ENCODE peak calls at places on chromosome 12, in eight cellular contexts. One of them, this sample, is unnamed.

GRCh38 chr12:106022568-106023012 is 116.2 kb downstream of the NUAK1 start:
- DNase-seq in esophagus muscularis mucosa: peak; percentile 75
- DNase-seq in body of pancreas: no peak
- DNase-seq in heart left ventricle: no peak
- DNase-seq in tibial nerve: no peak
- DNase-seq in ovary: no peak
- DNase-seq in transverse colon: no peak
- DNase-seq in adrenal gland: no peak
- DNase-seq in this sample: no peak

GRCh38 chr12:54001283-54002187 is 1.6 kb downstream of the HOXC9 start:
- DNase-seq in esophagus muscularis mucosa: no peak
- DNase-seq in body of pancreas: no peak
- DNase-seq in heart left ventricle: no peak
- DNase-seq in tibial nerve: no peak
- DNase-seq in ovary: no peak
- DNase-seq in transverse colon: no peak
- DNase-seq in adrenal gland: no peak
- DNase-seq in this sample: no peak

GRCh38 chr12:104958946-104959841 is 1.1 kb upstream of the SLC41A2 start:
- DNase-seq in esophagus muscularis mucosa: no peak
- DNase-seq in body of pancreas: peak; percentile 40
- DNase-seq in heart left ventricle: no peak
- DNase-seq in tibial nerve: no peak
- DNase-seq in ovary: no peak
- DNase-seq in transverse colon: no peak
- DNase-seq in adrenal gland: peak; percentile 64
- DNase-seq in this sample: no peak

GRCh38 chr12:53113307-53113706 is 10.0 kb downstream of the SOAT2 start:
- DNase-seq in esophagus muscularis mucosa: no peak
- DNase-seq in body of pancreas: no peak
- DNase-seq in heart left ventricle: no peak
- DNase-seq in tibial nerve: no peak
- DNase-seq in ovary: no peak
- DNase-seq in transverse colon: no peak
- DNase-seq in adrenal gland: no peak
- DNase-seq in this sample: no peak

GRCh38 chr12:75635606-75636444 is 124.4 kb upstream of the KRR1 start:
- DNase-seq in esophagus muscularis mucosa: no peak
- DNase-seq in body of pancreas: no peak
- DNase-seq in heart left ventricle: no peak
- DNase-seq in tibial nerve: no peak
- DNase-seq in ovary: no peak
- DNase-seq in transverse colon: no peak
- DNase-seq in adrenal gland: peak; percentile 29
- DNase-seq in this sample: no peak

GRCh38 chr12:111597731-111598636 is 1.1 kb downstream of the ATXN2 start:
- DNase-seq in esophagus muscularis mucosa: no peak
- DNase-seq in body of pancreas: peak; percentile 62
- DNase-seq in heart left ventricle: peak; percentile 63
- DNase-seq in tibial nerve: peak; percentile 19
- DNase-seq in ovary: peak; percentile 64
- DNase-seq in transverse colon: peak; percentile 58
- DNase-seq in adrenal gland: peak; percentile 47
- DNase-seq in this sample: no peak

GRCh38 chr12:7059780-7060179 is 738 bp upstream of the C1S start:
- DNase-seq in esophagus muscularis mucosa: no peak
- DNase-seq in body of pancreas: no peak
- DNase-seq in heart left ventricle: no peak
- DNase-seq in tibial nerve: no peak
- DNase-seq in ovary: no peak
- DNase-seq in transverse colon: no peak
- DNase-seq in adrenal gland: no peak
- DNase-seq in this sample: no peak

GRCh38 chr12:125403145-125403789 is 338.0 kb downstream of the AACS start:
- DNase-seq in esophagus muscularis mucosa: no peak
- DNase-seq in body of pancreas: no peak
- DNase-seq in heart left ventricle: no peak
- DNase-seq in tibial nerve: no peak
- DNase-seq in ovary: no peak
- DNase-seq in transverse colon: no peak
- DNase-seq in adrenal gland: peak; percentile 26
- DNase-seq in this sample: no peak

GRCh38 chr12:68870443-68870842 is 62.5 kb downstream of the MDM2 start:
- DNase-seq in esophagus muscularis mucosa: no peak
- DNase-seq in body of pancreas: no peak
- DNase-seq in heart left ventricle: no peak
- DNase-seq in tibial nerve: no peak
- DNase-seq in ovary: no peak
- DNase-seq in transverse colon: no peak
- DNase-seq in adrenal gland: no peak
- DNase-seq in this sample: no peak

GRCh38 chr12:68871396-68871795 is 61.6 kb downstream of the CPM start:
- DNase-seq in esophagus muscularis mucosa: no peak
- DNase-seq in body of pancreas: no peak
- DNase-seq in heart left ventricle: no peak
- DNase-seq in tibial nerve: no peak
- DNase-seq in ovary: no peak
- DNase-seq in transverse colon: no peak
- DNase-seq in adrenal gland: no peak
- DNase-seq in this sample: no peak

GRCh38 chr12:68873316-68873715 is 59.7 kb downstream of the CPM start:
- DNase-seq in esophagus muscularis mucosa: no peak
- DNase-seq in body of pancreas: no peak
- DNase-seq in heart left ventricle: no peak
- DNase-seq in tibial nerve: no peak
- DNase-seq in ovary: no peak
- DNase-seq in transverse colon: no peak
- DNase-seq in adrenal gland: no peak
- DNase-seq in this sample: no peak

GRCh38 chr12:68870011-68870410 is 62.0 kb downstream of the MDM2 start:
- DNase-seq in esophagus muscularis mucosa: no peak
- DNase-seq in body of pancreas: no peak
- DNase-seq in heart left ventricle: no peak
- DNase-seq in tibial nerve: no peak
- DNase-seq in ovary: no peak
- DNase-seq in transverse colon: no peak
- DNase-seq in adrenal gland: no peak
- DNase-seq in this sample: no peak

GRCh38 chr12:68871899-68872298 is 61.1 kb downstream of the CPM start:
- DNase-seq in esophagus muscularis mucosa: no peak
- DNase-seq in body of pancreas: no peak
- DNase-seq in heart left ventricle: no peak
- DNase-seq in tibial nerve: no peak
- DNase-seq in ovary: no peak
- DNase-seq in transverse colon: no peak
- DNase-seq in adrenal gland: no peak
- DNase-seq in this sample: no peak
- TF ChIP-seq CTCF in esophagus muscularis mucosa: no peak
- TF ChIP-seq CTCF in body of pancreas: no peak
- TF ChIP-seq CTCF in heart left ventricle: peak; percentile 9
- TF ChIP-seq CTCF in tibial nerve: no peak
- TF ChIP-seq CTCF in ovary: no peak
- TF ChIP-seq CTCF in transverse colon: peak; percentile 5
- TF ChIP-seq CTCF in adrenal gland: no peak
- TF ChIP-seq CTCF in this sample: peak; percentile 36

GRCh38 chr12:46386877-46387629 is 14.5 kb upstream of the SLC38A2 start:
- DNase-seq in esophagus muscularis mucosa: no peak
- DNase-seq in body of pancreas: no peak
- DNase-seq in heart left ventricle: peak; percentile 61
- DNase-seq in tibial nerve: no peak
- DNase-seq in ovary: no peak
- DNase-seq in transverse colon: peak; percentile 43
- DNase-seq in adrenal gland: no peak
- DNase-seq in this sample: no peak

GRCh38 chr12:46384451-46385301 is 12.1 kb upstream of the SLC38A2 start:
- DNase-seq in esophagus muscularis mucosa: no peak
- DNase-seq in body of pancreas: no peak
- DNase-seq in heart left ventricle: no peak
- DNase-seq in tibial nerve: no peak
- DNase-seq in ovary: no peak
- DNase-seq in transverse colon: no peak
- DNase-seq in adrenal gland: no peak
- DNase-seq in this sample: no peak

GRCh38 chr12:46383654-46384450 is 11.3 kb upstream of the SLC38A2 start:
- DNase-seq in esophagus muscularis mucosa: peak; percentile 97
- DNase-seq in body of pancreas: peak; percentile 94
- DNase-seq in heart left ventricle: peak; percentile 94
- DNase-seq in tibial nerve: peak; percentile 86
- DNase-seq in ovary: peak; percentile 96
- DNase-seq in transverse colon: peak; percentile 93
- DNase-seq in adrenal gland: peak; percentile 95
- DNase-seq in this sample: peak; percentile 45

GRCh38 chr12:46386360-46386867 is 13.8 kb upstream of the SLC38A2 start:
- DNase-seq in esophagus muscularis mucosa: no peak
- DNase-seq in body of pancreas: no peak
- DNase-seq in heart left ventricle: no peak
- DNase-seq in tibial nerve: no peak
- DNase-seq in ovary: no peak
- DNase-seq in transverse colon: no peak
- DNase-seq in adrenal gland: no peak
- DNase-seq in this sample: no peak

DNA sequence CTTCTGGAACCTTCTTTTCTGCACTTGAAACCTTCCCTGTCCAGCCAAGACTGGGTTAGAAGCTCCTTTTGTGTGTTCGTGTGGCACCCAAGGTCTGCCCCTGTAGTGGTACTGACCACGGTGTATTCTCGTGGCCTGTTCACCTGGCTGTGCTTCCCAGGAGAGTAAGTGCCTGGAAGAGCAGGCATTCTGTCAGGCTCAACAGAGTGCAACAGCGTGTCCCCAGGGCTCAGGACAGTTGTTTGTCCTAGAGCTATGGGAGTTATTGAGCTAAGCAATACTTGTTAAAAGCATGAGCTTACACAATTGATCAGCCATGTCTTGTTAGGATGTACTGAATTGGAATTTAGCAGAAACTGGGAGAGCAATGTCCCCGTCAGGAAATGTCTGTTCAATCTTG is 12.9 kb upstream of the SLC38A2 start:
- DNase-seq in esophagus muscularis mucosa: no peak
- DNase-seq in body of pancreas: no peak
- DNase-seq in heart left ventricle: no peak
- DNase-seq in tibial nerve: no peak
- DNase-seq in ovary: no peak
- DNase-seq in transverse colon: no peak
- DNase-seq in adrenal gland: no peak
- DNase-seq in this sample: no peak
- H3K4me1 ChIP-seq in esophagus muscularis mucosa: peaks cover 51% of the 10 kb centered on the region
- H3K4me1 ChIP-seq in body of pancreas: peaks cover 38% of the 10 kb centered on the region
- H3K4me1 ChIP-seq in heart left ventricle: peaks cover 70% of the 10 kb centered on the region
- H3K4me1 ChIP-seq in tibial nerve: peaks cover 40% of the 10 kb centered on the region
- H3K4me1 ChIP-seq in ovary: peaks cover 17% of the 10 kb centered on the region
- H3K4me1 ChIP-seq in transverse colon: peaks cover 72% of the 10 kb centered on the region
- H3K4me1 ChIP-seq in adrenal gland: peaks cover 33% of the 10 kb centered on the region
- H3K4me1 ChIP-seq in this sample: peaks cover 45% of the 10 kb centered on the region

GRCh38 chr12:14769462-14769836 is 33.8 kb downstream of the WBP11 start:
- DNase-seq in esophagus muscularis mucosa: no peak
- DNase-seq in body of pancreas: peak; percentile 68
- DNase-seq in heart left ventricle: peak; percentile 30
- DNase-seq in tibial nerve: peak; percentile 12
- DNase-seq in ovary: peak; percentile 60
- DNase-seq in transverse colon: peak; percentile 51
- DNase-seq in adrenal gland: peak; percentile 60
- DNase-seq in this sample: no peak

GRCh38 chr12:14767617-14768016 is 35.7 kb downstream of the WBP11 start:
- DNase-seq in esophagus muscularis mucosa: no peak
- DNase-seq in body of pancreas: no peak
- DNase-seq in heart left ventricle: no peak
- DNase-seq in tibial nerve: no peak
- DNase-seq in ovary: no peak
- DNase-seq in transverse colon: no peak
- DNase-seq in adrenal gland: no peak
- DNase-seq in this sample: no peak

GRCh38 chr12:14770495-14771313 is 32.6 kb downstream of the WBP11 start:
- DNase-seq in esophagus muscularis mucosa: peak; percentile 99
- DNase-seq in body of pancreas: peak; percentile 98
- DNase-seq in heart left ventricle: peak; percentile 95
- DNase-seq in tibial nerve: peak; percentile 100
- DNase-seq in ovary: peak; percentile 98
- DNase-seq in transverse colon: peak; percentile 97
- DNase-seq in adrenal gland: peak; percentile 98
- DNase-seq in this sample: peak; percentile 64

GRCh38 chr12:14769837-14770494 is 33.3 kb downstream of the WBP11 start:
- DNase-seq in esophagus muscularis mucosa: peak; percentile 95
- DNase-seq in body of pancreas: peak; percentile 92
- DNase-seq in heart left ventricle: peak; percentile 79
- DNase-seq in tibial nerve: peak; percentile 72
- DNase-seq in ovary: peak; percentile 78
- DNase-seq in transverse colon: peak; percentile 91
- DNase-seq in adrenal gland: peak; percentile 89
- DNase-seq in this sample: peak; percentile 67

DNA sequence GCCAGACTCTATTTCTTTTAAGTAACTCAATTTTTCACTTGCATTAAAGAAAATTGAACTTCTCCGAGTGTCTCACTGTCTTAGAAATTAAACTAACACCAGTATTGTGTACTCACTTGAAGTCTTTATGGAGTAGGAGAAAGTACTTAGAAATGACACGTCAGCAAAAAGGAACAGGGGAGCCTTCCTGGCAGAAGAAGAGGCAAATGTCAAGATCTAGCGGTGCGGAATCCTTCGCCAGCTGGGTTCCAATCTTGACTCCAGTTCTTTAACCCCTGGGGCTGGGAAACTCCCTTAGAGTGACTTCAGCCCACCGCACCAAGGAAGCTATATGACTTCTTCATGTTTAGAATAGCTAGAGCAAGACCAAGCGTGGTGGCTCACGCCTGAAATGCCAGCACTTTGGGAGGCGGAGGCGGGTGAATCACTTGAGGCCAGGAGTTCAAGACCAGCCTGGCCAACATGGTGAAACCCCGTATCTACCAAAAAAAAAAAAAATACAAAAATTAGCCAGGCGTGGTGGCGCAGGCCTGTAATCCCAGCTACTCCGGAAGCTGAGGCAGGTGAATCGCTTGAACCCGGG is 34.4 kb downstream of the WBP11 start:
- DNase-seq in esophagus muscularis mucosa: no peak
- DNase-seq in body of pancreas: peak; percentile 64
- DNase-seq in heart left ventricle: no peak
- DNase-seq in tibial nerve: peak; percentile 7
- DNase-seq in ovary: peak; percentile 23
- DNase-seq in transverse colon: peak; percentile 29
- DNase-seq in adrenal gland: peak; percentile 42
- DNase-seq in this sample: no peak
- TF ChIP-seq POLR2A in esophagus muscularis mucosa: no peak
- TF ChIP-seq POLR2A in body of pancreas: no peak
- TF ChIP-seq POLR2A in heart left ventricle: no peak
- TF ChIP-seq POLR2A in tibial nerve: no peak
- TF ChIP-seq POLR2A in ovary: no peak
- TF ChIP-seq POLR2A in transverse colon: no peak
- TF ChIP-seq POLR2A in adrenal gland: no peak
- TF ChIP-seq POLR2A in this sample: no peak

DNA sequence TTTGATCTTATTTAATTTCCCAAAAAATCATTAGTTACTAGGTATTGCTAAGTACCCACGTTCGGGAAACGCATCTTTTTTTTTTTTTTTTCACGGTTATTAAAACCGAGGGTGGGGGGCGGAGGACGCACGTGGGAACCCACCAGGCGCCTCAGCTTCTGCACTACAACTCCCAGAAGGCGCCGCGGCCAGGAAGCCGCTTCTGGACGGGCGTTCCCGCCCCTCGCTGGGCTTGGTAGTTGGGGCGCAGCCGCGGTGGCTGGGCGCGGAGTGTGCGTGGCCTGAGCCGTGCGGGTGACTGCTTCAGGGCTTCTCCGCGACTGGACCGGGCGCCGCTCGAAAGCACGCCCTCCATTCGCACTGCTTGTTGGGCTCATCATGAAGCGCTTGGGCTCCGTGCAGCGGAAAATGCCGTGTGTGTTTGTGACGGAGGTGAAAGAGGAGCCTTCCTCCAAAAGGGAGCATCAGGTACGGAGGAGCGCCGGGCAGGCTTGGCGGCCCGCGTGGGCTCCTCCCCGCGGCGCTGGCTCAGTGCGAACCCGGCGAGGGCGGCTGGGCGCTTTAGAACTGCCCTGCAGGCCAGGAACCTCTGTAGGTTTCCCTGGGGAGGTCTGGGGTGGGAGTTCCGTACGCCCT is 6.2 kb upstream of the C12orf50 start:
- DNase-seq in esophagus muscularis mucosa: peak; percentile 94
- DNase-seq in body of pancreas: peak; percentile 93
- DNase-seq in heart left ventricle: peak; percentile 89
- DNase-seq in tibial nerve: peak; percentile 79
- DNase-seq in ovary: peak; percentile 90
- DNase-seq in transverse colon: peak; percentile 91
- DNase-seq in adrenal gland: peak; percentile 91
- DNase-seq in this sample: peak; percentile 50
- TF ChIP-seq CTCF in esophagus muscularis mucosa: no peak
- TF ChIP-seq CTCF in body of pancreas: no peak
- TF ChIP-seq CTCF in heart left ventricle: no peak
- TF ChIP-seq CTCF in tibial nerve: no peak
- TF ChIP-seq CTCF in ovary: no peak
- TF ChIP-seq CTCF in transverse colon: no peak
- TF ChIP-seq CTCF in adrenal gland: no peak
- TF ChIP-seq CTCF in this sample: no peak